ENCODE peak calls at places on chromosomes 4 and X, in six cellular contexts. One of them, this sample, is unnamed.

GRCh38 chrX:118552501-118552900 is 56.9 kb downstream of the DOCK11 start:
- DNase-seq in cardiac muscle cell: peak; percentile 55
- DNase-seq in uterus: no peak
- DNase-seq in naive thymus-derived CD4-positive, alpha-beta T cell: no peak
- DNase-seq in heart right ventricle: no peak
- DNase-seq in pancreas: no peak
- DNase-seq in this sample: no peak

GRCh38 chrX:147935156-147935758 is 23.5 kb downstream of the FMR1 start:
- DNase-seq in cardiac muscle cell: peak; percentile 41
- DNase-seq in uterus: no peak
- DNase-seq in naive thymus-derived CD4-positive, alpha-beta T cell: no peak
- DNase-seq in heart right ventricle: no peak
- DNase-seq in pancreas: no peak
- DNase-seq in this sample: no peak

GRCh38 chr4:35700663-35701062 is 543.7 kb downstream of the ARAP2 start:
- DNase-seq in cardiac muscle cell: no peak
- DNase-seq in uterus: no peak
- DNase-seq in naive thymus-derived CD4-positive, alpha-beta T cell: no peak
- DNase-seq in heart right ventricle: no peak
- DNase-seq in pancreas: no peak
- DNase-seq in this sample: no peak

GRCh38 chr4:173520921-173521473 is 9.0 kb downstream of the HAND2 start:
- DNase-seq in cardiac muscle cell: no peak
- DNase-seq in uterus: no peak
- DNase-seq in naive thymus-derived CD4-positive, alpha-beta T cell: no peak
- DNase-seq in heart right ventricle: no peak
- DNase-seq in pancreas: no peak
- DNase-seq in this sample: no peak

GRCh38 chr4:184292465-184292867 is 74.8 kb upstream of the ENPP6 start:
- DNase-seq in cardiac muscle cell: no peak
- DNase-seq in uterus: no peak
- DNase-seq in naive thymus-derived CD4-positive, alpha-beta T cell: no peak
- DNase-seq in heart right ventricle: no peak
- DNase-seq in pancreas: no peak
- DNase-seq in this sample: no peak

GRCh38 chrX:119410027-119410819 is 11.1 kb downstream of the SLC25A43 start:
- DNase-seq in cardiac muscle cell: peak; percentile 88
- DNase-seq in uterus: peak; percentile 58
- DNase-seq in naive thymus-derived CD4-positive, alpha-beta T cell: no peak
- DNase-seq in heart right ventricle: no peak
- DNase-seq in pancreas: peak; percentile 39
- DNase-seq in this sample: peak; percentile 92

GRCh38 chrX:7985568-7985967 is 58.4 kb upstream of the PNPLA4 start:
- DNase-seq in cardiac muscle cell: no peak
- DNase-seq in uterus: no peak
- DNase-seq in naive thymus-derived CD4-positive, alpha-beta T cell: no peak
- DNase-seq in heart right ventricle: no peak
- DNase-seq in pancreas: no peak
- DNase-seq in this sample: no peak

GRCh38 chr4:76758290-76758882 is 139.6 kb downstream of the SOWAHB start:
- DNase-seq in cardiac muscle cell: peak; percentile 90
- DNase-seq in uterus: no peak
- DNase-seq in naive thymus-derived CD4-positive, alpha-beta T cell: no peak
- DNase-seq in heart right ventricle: peak; percentile 35
- DNase-seq in pancreas: no peak
- DNase-seq in this sample: peak; percentile 43

GRCh38 chr4:24794916-24795665 is at the start of gene SOD3:
- DNase-seq in cardiac muscle cell: peak; percentile 96
- DNase-seq in uterus: peak; percentile 89
- DNase-seq in naive thymus-derived CD4-positive, alpha-beta T cell: no peak
- DNase-seq in heart right ventricle: peak; percentile 88
- DNase-seq in pancreas: peak; percentile 83
- DNase-seq in this sample: peak; percentile 86

GRCh38 chr4:3371581-3372001 is 70.2 kb upstream of the HGFAC start:
- DNase-seq in cardiac muscle cell: peak; percentile 35
- DNase-seq in uterus: peak; percentile 58
- DNase-seq in naive thymus-derived CD4-positive, alpha-beta T cell: no peak
- DNase-seq in heart right ventricle: no peak
- DNase-seq in pancreas: no peak
- DNase-seq in this sample: no peak

GRCh38 chr4:87910795-87911194 is 64.7 kb upstream of the SPP1 start:
- DNase-seq in cardiac muscle cell: no peak
- DNase-seq in uterus: no peak
- DNase-seq in naive thymus-derived CD4-positive, alpha-beta T cell: no peak
- DNase-seq in heart right ventricle: no peak
- DNase-seq in pancreas: no peak
- DNase-seq in this sample: no peak

GRCh38 chrX:151153086-151153485 is 23.3 kb upstream of the GPR50 start:
- DNase-seq in cardiac muscle cell: peak; percentile 7
- DNase-seq in uterus: no peak
- DNase-seq in naive thymus-derived CD4-positive, alpha-beta T cell: no peak
- DNase-seq in heart right ventricle: no peak
- DNase-seq in pancreas: no peak
- DNase-seq in this sample: peak; percentile 41

GRCh38 chrX:7689791-7690412 is 153.1 kb upstream of the VCX start:
- DNase-seq in cardiac muscle cell: no peak
- DNase-seq in uterus: no peak
- DNase-seq in naive thymus-derived CD4-positive, alpha-beta T cell: no peak
- DNase-seq in heart right ventricle: no peak
- DNase-seq in pancreas: no peak
- DNase-seq in this sample: no peak

GRCh38 chr4:78584863-78585576 is 33.5 kb downstream of the ANXA3 start:
- DNase-seq in cardiac muscle cell: peak; percentile 40
- DNase-seq in uterus: no peak
- DNase-seq in naive thymus-derived CD4-positive, alpha-beta T cell: no peak
- DNase-seq in heart right ventricle: no peak
- DNase-seq in pancreas: no peak
- DNase-seq in this sample: no peak

GRCh38 chr4:7422898-7423180 is 11.9 kb downstream of the PSAPL1 start:
- DNase-seq in cardiac muscle cell: no peak
- DNase-seq in uterus: no peak
- DNase-seq in naive thymus-derived CD4-positive, alpha-beta T cell: no peak
- DNase-seq in heart right ventricle: no peak
- DNase-seq in pancreas: no peak
- DNase-seq in this sample: no peak

GRCh38 chrX:45557390-45557789 is 356.7 kb upstream of the DIPK2B start:
- DNase-seq in cardiac muscle cell: peak; percentile 2
- DNase-seq in uterus: no peak
- DNase-seq in naive thymus-derived CD4-positive, alpha-beta T cell: no peak
- DNase-seq in heart right ventricle: no peak
- DNase-seq in pancreas: no peak
- DNase-seq in this sample: no peak

GRCh38 chrX:119686087-119686639 is 6.8 kb downstream of the SEPTIN6 start:
- DNase-seq in cardiac muscle cell: peak; percentile 39
- DNase-seq in uterus: no peak
- DNase-seq in naive thymus-derived CD4-positive, alpha-beta T cell: peak; percentile 22
- DNase-seq in heart right ventricle: no peak
- DNase-seq in pancreas: no peak
- DNase-seq in this sample: no peak

GRCh38 chr4:141654098-141654497 is 17.7 kb downstream of the IL15 start:
- DNase-seq in cardiac muscle cell: peak; percentile 88
- DNase-seq in uterus: peak; percentile 18
- DNase-seq in naive thymus-derived CD4-positive, alpha-beta T cell: no peak
- DNase-seq in heart right ventricle: peak; percentile 66
- DNase-seq in pancreas: no peak
- DNase-seq in this sample: no peak

GRCh38 chr4:168830777-168831512 is 179.1 kb downstream of the CBR4 start:
- DNase-seq in cardiac muscle cell: no peak
- DNase-seq in uterus: no peak
- DNase-seq in naive thymus-derived CD4-positive, alpha-beta T cell: no peak
- DNase-seq in heart right ventricle: no peak
- DNase-seq in pancreas: no peak
- DNase-seq in this sample: no peak

GRCh38 chr4:39544580-39545315 is 17.5 kb upstream of the UGDH start:
- DNase-seq in cardiac muscle cell: no peak
- DNase-seq in uterus: no peak
- DNase-seq in naive thymus-derived CD4-positive, alpha-beta T cell: no peak
- DNase-seq in heart right ventricle: no peak
- DNase-seq in pancreas: no peak
- DNase-seq in this sample: no peak

GRCh38 chr4:10051536-10052135 is 30.3 kb upstream of the SLC2A9 start:
- DNase-seq in cardiac muscle cell: no peak
- DNase-seq in uterus: no peak
- DNase-seq in naive thymus-derived CD4-positive, alpha-beta T cell: no peak
- DNase-seq in heart right ventricle: no peak
- DNase-seq in pancreas: no peak
- DNase-seq in this sample: no peak

GRCh38 chr4:10053635-10054453 is 32.5 kb upstream of the SLC2A9 start:
- DNase-seq in cardiac muscle cell: no peak
- DNase-seq in uterus: no peak
- DNase-seq in naive thymus-derived CD4-positive, alpha-beta T cell: no peak
- DNase-seq in heart right ventricle: no peak
- DNase-seq in pancreas: no peak
- DNase-seq in this sample: peak; percentile 15

GRCh38 chr4:10048931-10049655 is 27.8 kb upstream of the SLC2A9 start:
- DNase-seq in cardiac muscle cell: no peak
- DNase-seq in uterus: no peak
- DNase-seq in naive thymus-derived CD4-positive, alpha-beta T cell: no peak
- DNase-seq in heart right ventricle: no peak
- DNase-seq in pancreas: no peak
- DNase-seq in this sample: peak; percentile 70

GRCh38 chr4:10047967-10048366 is 26.7 kb upstream of the SLC2A9 start:
- DNase-seq in cardiac muscle cell: no peak
- DNase-seq in uterus: no peak
- DNase-seq in naive thymus-derived CD4-positive, alpha-beta T cell: no peak
- DNase-seq in heart right ventricle: no peak
- DNase-seq in pancreas: no peak
- DNase-seq in this sample: peak; percentile 12

DNA sequence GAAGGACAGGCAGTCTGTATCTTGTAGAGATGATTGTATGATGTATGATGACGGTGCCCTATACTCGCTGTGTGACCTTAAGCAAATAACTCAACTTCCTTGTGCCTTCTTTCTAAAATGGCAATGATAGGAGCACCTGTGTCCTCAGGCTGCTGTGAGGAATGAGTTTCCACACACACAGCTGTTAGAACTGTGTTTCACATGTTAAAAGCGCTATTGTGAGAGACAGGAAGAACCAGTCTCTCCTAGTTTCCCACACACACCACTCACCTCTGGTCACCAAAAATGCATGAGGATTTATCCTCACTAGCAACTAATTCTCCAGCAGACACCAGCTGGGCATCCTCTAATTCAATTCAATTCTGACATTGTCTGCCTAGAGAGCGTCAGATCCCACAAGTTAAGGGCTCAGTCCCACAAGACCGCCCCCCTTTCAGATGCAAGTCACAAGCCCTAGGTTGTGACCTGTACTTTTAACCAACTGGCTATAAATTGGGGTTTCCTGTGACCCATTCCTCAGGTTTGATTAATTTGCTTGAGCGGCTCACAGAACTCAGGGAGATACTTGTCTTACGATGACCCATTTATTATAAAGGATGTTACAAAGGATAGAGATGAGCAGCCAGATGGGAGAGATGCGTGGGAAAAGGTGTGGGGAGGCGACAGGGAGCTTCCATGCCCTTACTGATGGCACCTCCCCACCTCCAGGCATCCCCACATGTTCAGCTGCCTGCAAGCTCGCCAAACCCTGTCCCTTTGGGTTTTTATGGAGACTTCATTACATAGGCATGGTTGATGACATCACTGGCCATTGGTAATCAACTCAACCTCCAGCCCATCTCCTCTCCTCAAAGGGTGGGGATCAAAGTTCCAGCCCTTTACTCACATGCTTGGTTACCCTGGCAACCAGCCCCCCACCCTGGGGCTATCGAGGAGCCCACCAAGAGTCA is 29.1 kb upstream of the SLC2A9 start:
- DNase-seq in cardiac muscle cell: no peak
- DNase-seq in uterus: no peak
- DNase-seq in naive thymus-derived CD4-positive, alpha-beta T cell: no peak
- DNase-seq in heart right ventricle: no peak
- DNase-seq in pancreas: no peak
- DNase-seq in this sample: peak; percentile 75
- H3K27ac ChIP-seq in cardiac muscle cell: no peak overlapping the region
- H3K27ac ChIP-seq in uterus: no peak overlapping the region
- H3K27ac ChIP-seq in naive thymus-derived CD4-positive, alpha-beta T cell: no peak overlapping the region
- H3K27ac ChIP-seq in heart right ventricle: no peak overlapping the region
- H3K27ac ChIP-seq in pancreas: peak overlapping the region; percentile 39
- H3K27ac ChIP-seq in this sample: no peak overlapping the region

DNA sequence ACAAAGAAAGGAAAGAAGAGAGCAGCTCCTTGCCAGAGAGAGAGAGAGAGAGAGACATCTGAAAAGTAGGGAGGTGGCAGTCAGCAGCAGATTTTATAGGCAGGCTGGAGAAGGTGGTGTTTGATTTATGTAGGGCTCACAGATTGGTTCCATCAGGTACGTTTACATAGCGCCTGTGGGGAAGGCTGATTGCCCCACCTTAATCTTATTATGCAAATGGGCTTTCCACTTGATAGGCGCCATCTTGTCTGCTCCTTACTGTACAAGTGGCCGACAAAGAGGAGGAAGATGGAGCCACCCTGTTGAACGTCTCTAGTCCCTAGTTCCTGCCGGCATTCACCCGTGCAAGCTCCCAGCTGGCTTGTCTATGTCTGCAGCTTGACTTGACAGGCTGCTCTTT is 49.1 kb upstream of the DHRSX start:
- DNase-seq in cardiac muscle cell: no peak
- DNase-seq in uterus: no peak
- DNase-seq in naive thymus-derived CD4-positive, alpha-beta T cell: no peak
- DNase-seq in heart right ventricle: no peak
- DNase-seq in pancreas: no peak
- DNase-seq in this sample: no peak
- H3K27ac ChIP-seq in cardiac muscle cell: no peak overlapping the region
- H3K27ac ChIP-seq in uterus: no peak overlapping the region
- H3K27ac ChIP-seq in naive thymus-derived CD4-positive, alpha-beta T cell: no peak overlapping the region
- H3K27ac ChIP-seq in heart right ventricle: no peak overlapping the region
- H3K27ac ChIP-seq in pancreas: no peak overlapping the region
- H3K27ac ChIP-seq in this sample: no peak overlapping the region

GRCh38 chr4:139227729-139228404 is 50.8 kb upstream of the ELF2 start:
- DNase-seq in cardiac muscle cell: no peak
- DNase-seq in uterus: no peak
- DNase-seq in naive thymus-derived CD4-positive, alpha-beta T cell: peak; percentile 9
- DNase-seq in heart right ventricle: no peak
- DNase-seq in pancreas: no peak
- DNase-seq in this sample: no peak
- H3K27ac ChIP-seq in cardiac muscle cell: no peak overlapping the region
- H3K27ac ChIP-seq in uterus: no peak overlapping the region
- H3K27ac ChIP-seq in naive thymus-derived CD4-positive, alpha-beta T cell: no peak overlapping the region
- H3K27ac ChIP-seq in heart right ventricle: no peak overlapping the region
- H3K27ac ChIP-seq in pancreas: no peak overlapping the region
- H3K27ac ChIP-seq in this sample: no peak overlapping the region

GRCh38 chr4:73725499-73725898 is 14.9 kb upstream of the CXCL8 start:
- DNase-seq in cardiac muscle cell: no peak
- DNase-seq in uterus: no peak
- DNase-seq in naive thymus-derived CD4-positive, alpha-beta T cell: no peak
- DNase-seq in heart right ventricle: no peak
- DNase-seq in pancreas: no peak
- DNase-seq in this sample: no peak

GRCh38 chr4:73723945-73724344 is 16.4 kb upstream of the CXCL8 start:
- DNase-seq in cardiac muscle cell: no peak
- DNase-seq in uterus: no peak
- DNase-seq in naive thymus-derived CD4-positive, alpha-beta T cell: no peak
- DNase-seq in heart right ventricle: no peak
- DNase-seq in pancreas: no peak
- DNase-seq in this sample: no peak

GRCh38 chr4:73728091-73728741 is 12.2 kb upstream of the CXCL8 start:
- DNase-seq in cardiac muscle cell: no peak
- DNase-seq in uterus: no peak
- DNase-seq in naive thymus-derived CD4-positive, alpha-beta T cell: no peak
- DNase-seq in heart right ventricle: no peak
- DNase-seq in pancreas: no peak
- DNase-seq in this sample: no peak

GRCh38 chr4:73727685-73728084 is 12.7 kb upstream of the CXCL8 start:
- DNase-seq in cardiac muscle cell: no peak
- DNase-seq in uterus: no peak
- DNase-seq in naive thymus-derived CD4-positive, alpha-beta T cell: no peak
- DNase-seq in heart right ventricle: no peak
- DNase-seq in pancreas: no peak
- DNase-seq in this sample: peak; percentile 79

GRCh38 chr4:73726000-73726399 is 14.4 kb upstream of the CXCL8 start:
- DNase-seq in cardiac muscle cell: peak; percentile 92
- DNase-seq in uterus: no peak
- DNase-seq in naive thymus-derived CD4-positive, alpha-beta T cell: no peak
- DNase-seq in heart right ventricle: no peak
- DNase-seq in pancreas: no peak
- DNase-seq in this sample: peak; percentile 71
- H3K27ac ChIP-seq in cardiac muscle cell: no peak overlapping the region
- H3K27ac ChIP-seq in uterus: no peak overlapping the region
- H3K27ac ChIP-seq in naive thymus-derived CD4-positive, alpha-beta T cell: no peak overlapping the region
- H3K27ac ChIP-seq in heart right ventricle: no peak overlapping the region
- H3K27ac ChIP-seq in pancreas: no peak overlapping the region
- H3K27ac ChIP-seq in this sample: peak overlapping the region; percentile 60

This sample was measured in PC-9.